ENCODE peak calls at places on chromosomes 11 and 22, in ten cellular contexts. O is K562, D is heart left ventricle, T is H1, I is body of pancreas, E is Peyer's patch, F is HCT116, C is breast epithelium, W is prostate gland, K is vagina. S is an unnamed sample.

GRCh38 chr11:93935826-93936225 is 85.3 kb upstream of the HEPHL1 start:
- DNase-seq in O (no peak), D (no peak), T (no peak), I (no peak), E (no peak), F (no peak), C (no peak), W (no peak), K (no peak), S (no peak)

GRCh38 chr11:44403176-44403575 is 93.2 kb upstream of the ALX4 start:
- DNase-seq in O (no peak), D (no peak), T (no peak), I (no peak), E (no peak), F (no peak), C (no peak), W (no peak), K (no peak), S (no peak)

GRCh38 chr11:116466231-116466630 is 306.6 kb downstream of the BUD13 start:
- DNase-seq in O (no peak), D (no peak), T (no peak), I (no peak), E (no peak), F (no peak), C (no peak), W (no peak), K (no peak), S (no peak)

GRCh38 chr22:18991138-18991432 is 55.0 kb upstream of the PRODH start:
- DNase-seq in O (no peak), D (no peak), T (no peak), I (no peak), E (no peak), F (no peak), C (no peak), W (no peak), K (no peak), S (no peak)

GRCh38 chr11:69152748-69153446 is 2.8 kb upstream of the SMIM38 start:
- DNase-seq in O (no peak), D (no peak), T (no peak), I (no peak), E (no peak), F (no peak), C (no peak), W (no peak), K (no peak), S (no peak)

GRCh38 chr11:130407978-130408377 is 20.4 kb downstream of the ADAMTS8 start:
- DNase-seq in O (no peak), D (peak; percentile 59), T (no peak), I (peak; percentile 57), E (no peak), F (peak; percentile 21), C (no peak), W (no peak), K (no peak), S (no peak)

GRCh38 chr11:95359756-95360155 is 128.8 kb upstream of the SESN3 start:
- DNase-seq in O (no peak), D (no peak), T (no peak), I (no peak), E (no peak), F (no peak), C (no peak), W (no peak), K (no peak), S (no peak)

GRCh38 chr22:44424131-44424711 is 73.8 kb downstream of the RTL6 start:
- DNase-seq in O (no peak), D (no peak), T (no peak), I (no peak), E (no peak), F (no peak), C (peak; percentile 22), W (no peak), K (no peak), S (no peak)

GRCh38 chr11:16408619-16409018 is 52.3 kb upstream of the SOX6 start:
- DNase-seq in O (peak; percentile 59), D (no peak), T (no peak), I (no peak), E (no peak), F (no peak), C (no peak), W (no peak), K (no peak), S (no peak)

GRCh38 chr11:8038811-8039529 is 42.0 kb upstream of the TUB start:
- DNase-seq in O (no peak), D (no peak), T (no peak), I (no peak), E (peak; percentile 11), F (no peak), C (no peak), W (no peak), K (peak; percentile 77), S (no peak)

GRCh38 chr11:2775083-2775625 is 75.4 kb upstream of the KCNQ1OT1 start:
- DNase-seq in O (no peak), D (peak; percentile 5), T (no peak), I (peak; percentile 1), E (peak; percentile 40), F (no peak), C (peak; percentile 36), W (peak; percentile 3), K (no peak), S (peak; percentile 10)

DNA sequence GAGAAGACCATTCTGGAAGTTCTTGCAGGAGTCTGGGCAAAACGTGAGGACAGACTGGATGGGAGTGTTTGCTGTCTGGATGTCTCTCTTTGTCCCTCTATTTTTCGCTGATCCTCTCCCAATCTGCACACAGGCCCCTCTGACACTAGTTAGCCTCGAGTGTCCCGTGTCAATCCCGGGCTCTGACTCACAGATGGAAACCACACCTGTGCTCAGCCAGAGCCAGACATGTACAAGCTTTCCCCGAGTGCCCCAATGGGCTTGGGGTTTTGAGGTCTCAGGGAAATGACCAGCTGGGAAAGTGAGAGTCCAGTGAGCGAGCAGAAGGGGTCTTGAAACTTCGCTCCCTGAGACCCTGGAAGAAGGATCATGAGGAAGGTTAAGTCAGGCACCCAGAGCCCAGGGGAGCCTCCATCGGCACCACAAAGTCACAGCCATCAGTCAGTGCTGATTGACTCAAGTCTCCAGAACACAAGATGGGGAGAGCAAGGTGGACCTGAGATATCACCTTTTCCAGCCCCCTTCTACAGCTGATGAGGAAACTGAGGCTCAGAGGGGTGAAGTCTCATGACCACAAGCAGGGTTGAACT is 13.9 kb downstream of the APOL2 start:
- DNase-seq in O (no peak), D (no peak), T (no peak), I (no peak), E (peak; percentile 40), F (no peak), C (no peak), W (no peak), K (no peak), S (no peak)
- H3K36me3 ChIP-seq in O (peaks cover 12% of the 10 kb centered on the region), D (no peaks in the 10 kb centered on the region), T (no peaks in the 10 kb centered on the region), I (no peaks in the 10 kb centered on the region), E (no peaks in the 10 kb centered on the region), F (no peaks in the 10 kb centered on the region), C (no peaks in the 10 kb centered on the region), W (no peaks in the 10 kb centered on the region), K (peaks cover 34% of the 10 kb centered on the region), S (no peaks in the 10 kb centered on the region)

DNA sequence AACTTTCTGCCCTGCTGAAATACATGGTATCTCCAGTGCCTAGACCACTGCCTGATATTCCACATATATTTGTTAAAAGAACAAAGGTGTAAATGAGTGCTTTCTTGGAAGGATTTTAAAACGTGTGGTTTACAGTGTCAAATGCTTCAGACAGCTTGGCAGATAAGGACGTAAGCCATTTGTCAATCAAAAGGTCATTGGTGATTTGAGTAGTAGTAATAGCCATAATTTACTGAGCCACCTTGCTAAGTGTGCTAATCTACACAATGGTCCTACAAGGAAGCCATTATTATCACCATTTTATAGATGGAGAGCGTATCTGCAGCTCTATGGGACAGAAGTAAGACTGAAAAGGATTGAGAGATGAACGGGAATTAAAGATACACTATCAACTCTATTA is 186.8 kb upstream of the MPPED2 start:
- DNase-seq in O (no peak), D (no peak), T (no peak), I (no peak), E (no peak), F (no peak), C (no peak), W (no peak), K (no peak), S (no peak)
- H3K4me1 ChIP-seq in O (no peaks in the 10 kb centered on the region), D (no peaks in the 10 kb centered on the region), T (peaks cover 6% of the 10 kb centered on the region), I (no peaks in the 10 kb centered on the region), E (no peaks in the 10 kb centered on the region), F (no peaks in the 10 kb centered on the region), C (no peaks in the 10 kb centered on the region), W (no peaks in the 10 kb centered on the region), K (no peaks in the 10 kb centered on the region), S (no peaks in the 10 kb centered on the region)

GRCh38 chr11:74321487-74322188 is 10.2 kb upstream of the P4HA3 start:
- DNase-seq in O (peak; percentile 59), D (no peak), T (no peak), I (peak; percentile 13), E (no peak), F (no peak), C (no peak), W (no peak), K (no peak), S (peak; percentile 37)
- TF ChIP-seq POLR2A in O (no peak), D (no peak), T (no peak), I (no peak), E (no peak), F (no peak), C (no peak), W (no peak), K (no peak), S (no peak)

DNA sequence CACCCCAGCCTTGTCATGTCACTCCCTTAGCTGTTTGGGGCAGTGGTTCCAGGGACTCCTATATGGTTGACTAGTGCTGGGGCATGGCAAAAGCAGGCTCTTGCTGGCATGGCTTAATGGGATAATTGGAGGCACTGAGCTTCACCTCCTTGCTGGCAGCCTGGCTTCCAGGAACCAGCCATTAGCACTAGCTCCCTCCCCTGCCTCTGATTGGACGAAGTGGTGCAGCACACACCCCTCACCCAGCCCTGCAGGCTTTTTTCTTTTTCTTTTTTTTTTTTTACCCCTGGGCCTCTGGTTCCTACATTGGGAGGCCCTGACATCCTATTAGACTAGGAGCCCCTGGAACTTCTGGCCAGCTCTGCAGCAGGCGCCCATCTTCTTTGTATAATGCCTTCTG is 18.6 kb downstream of the PHLDB1 start:
- DNase-seq in O (peak; percentile 34), D (no peak), T (no peak), I (no peak), E (no peak), F (no peak), C (no peak), W (no peak), K (no peak), S (no peak)
- H3K36me3 ChIP-seq in O (peaks cover 39% of the 10 kb centered on the region), D (peaks cover 4% of the 10 kb centered on the region), T (peaks cover 20% of the 10 kb centered on the region), I (no peaks in the 10 kb centered on the region), E (no peaks in the 10 kb centered on the region), F (peaks cover 19% of the 10 kb centered on the region), C (no peaks in the 10 kb centered on the region), W (no peaks in the 10 kb centered on the region), K (peaks cover 34% of the 10 kb centered on the region), S (no peaks in the 10 kb centered on the region)

DNA sequence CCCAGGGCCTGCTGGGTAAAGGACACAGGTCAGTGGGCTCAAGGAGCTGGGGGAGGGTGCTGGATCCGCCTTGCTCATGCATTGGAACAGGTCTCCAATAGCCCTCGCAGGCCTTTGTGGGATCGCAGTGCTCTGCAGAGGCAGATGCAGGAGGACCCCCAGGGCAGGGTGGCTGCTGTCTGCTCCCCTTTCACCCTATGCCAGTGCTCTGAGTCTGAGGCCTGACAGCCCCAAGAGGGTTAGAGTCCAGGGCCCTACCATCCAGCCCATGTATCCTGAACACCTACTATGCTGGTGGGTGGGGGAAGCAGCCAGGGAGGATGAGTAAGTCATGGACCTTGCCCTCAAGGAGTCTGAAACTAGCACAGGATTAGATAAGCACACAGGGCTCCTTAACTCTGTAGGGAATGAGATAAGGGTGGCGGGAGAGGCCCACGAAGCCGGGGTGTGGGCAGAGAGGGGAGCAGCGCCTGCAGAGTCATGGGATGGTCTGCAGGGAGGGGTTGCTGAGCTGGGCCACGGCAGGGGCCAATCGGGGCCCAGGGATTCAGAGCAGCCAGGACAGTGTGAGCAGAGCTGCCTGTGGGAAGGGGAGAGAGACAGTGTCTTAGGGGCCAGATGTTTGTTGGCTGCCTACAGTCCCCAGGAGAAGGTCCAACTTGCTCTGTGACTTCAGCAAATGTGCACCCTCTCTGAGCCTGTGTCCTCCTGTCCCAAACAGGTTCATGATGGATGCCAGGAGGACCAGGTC is 10.5 kb upstream of the EHD1 start:
- DNase-seq in O (peak; percentile 98), D (no peak), T (no peak), I (no peak), E (peak; percentile 88), F (no peak), C (no peak), W (no peak), K (no peak), S (no peak)
- H3K4me1 ChIP-seq in O (peaks cover 44% of the 10 kb centered on the region), D (peaks cover 6% of the 10 kb centered on the region), T (no peaks in the 10 kb centered on the region), I (peaks cover 65% of the 10 kb centered on the region), E (peaks cover 15% of the 10 kb centered on the region), F (peaks cover 39% of the 10 kb centered on the region), C (no peaks in the 10 kb centered on the region), W (no peaks in the 10 kb centered on the region), K (peaks cover 10% of the 10 kb centered on the region), S (peaks cover 8% of the 10 kb centered on the region)

S was measured in testis.